ENCODE peak calls at places on chromosomes 1 and 21, in six cellular contexts. T, Q, Z, V, W and B are unnamed samples.

GRCh38 chr1:109782514-109782913 is 18.8 kb upstream of the EPS8L3 start:
- DNase-seq in T (no peak), W (no peak), Z (no peak), V (no peak), Q (no peak), B (no peak)

GRCh38 chr1:153985341-153985912 is 712 bp downstream of the RAB13 start:
- DNase-seq in W (no peak), Q (no peak), Z (no peak), T (peak; percentile 64), V (no peak), B (no peak)

GRCh38 chr1:54004481-54005049 is 13.4 kb downstream of the LDLRAD1 start:
- DNase-seq in Z (no peak), T (no peak), V (no peak), W (no peak), Q (no peak), B (no peak)

GRCh38 chr1:205037539-205037938 is 5.5 kb upstream of the CNTN2 start:
- DNase-seq in W (no peak), V (no peak), Z (no peak), Q (no peak), T (no peak), B (no peak)

GRCh38 chr1:226735576-226735975 is 3.5 kb downstream of the ITPKB start:
- DNase-seq in Z (no peak), T (no peak), W (no peak), V (no peak), Q (no peak), B (no peak)

GRCh38 chr1:157515141-157515540 is 37.2 kb downstream of the FCRL5 start:
- DNase-seq in T (no peak), Q (no peak), V (no peak), W (no peak), Z (no peak), B (no peak)

GRCh38 chr21:14889080-14889805 is 175.6 kb downstream of the NRIP1 start:
- DNase-seq in V (no peak), T (no peak), Z (no peak), Q (no peak), W (no peak), B (peak; percentile 29)

GRCh38 chr1:114087495-114087894 is 66.2 kb downstream of the SYT6 start:
- DNase-seq in T (no peak), V (no peak), Z (no peak), W (no peak), Q (no peak), B (no peak)

GRCh38 chr21:38847556-38847955 is 41.8 kb downstream of the ETS2 start:
- DNase-seq in W (no peak), Q (no peak), T (no peak), Z (no peak), V (no peak), B (no peak)

GRCh38 chr1:74505133-74505532 is 7.3 kb downstream of the LRRC53 start:
- DNase-seq in W (no peak), V (no peak), Q (no peak), T (no peak), Z (no peak), B (no peak)

GRCh38 chr1:36023098-36023769 is 60.7 kb upstream of the TEKT2 start:
- DNase-seq in V (no peak), Z (no peak), Q (no peak), W (no peak), T (no peak), B (no peak)

GRCh38 chr1:179296356-179296755 is 2.8 kb downstream of the SOAT1 start:
- DNase-seq in T (no peak), V (no peak), Z (no peak), W (no peak), Q (no peak), B (no peak)

GRCh38 chr1:202578001-202578500 is 132.2 kb downstream of the SYT2 start:
- DNase-seq in Q (no peak), T (no peak), Z (no peak), V (no peak), W (no peak), B (no peak)

GRCh38 chr1:51535006-51535592 is 16.0 kb upstream of the EPS15 start:
- DNase-seq in T (peak; percentile 34), Z (peak; percentile 12), V (peak; percentile 52), Q (no peak), W (no peak), B (peak; percentile 77)